ENCODE peak calls at places on chromosomes 4 and X, in six cellular contexts. F is testis, N is AG04450, H is neural progenitor cell, Q is tibial artery, X is HCT116. A is an unnamed sample.

GRCh38 chr4:154076921-154077320 is 288.0 kb upstream of the SFRP2 start:
- DNase-seq in X (no peak), F (no peak), Q (no peak), H (no peak), N (no peak), A (no peak)

GRCh38 chrX:139931646-139932076 is 1.2 kb downstream of the ATP11C start:
- DNase-seq in Q (no peak), H (no peak), X (no peak), F (no peak), N (no peak), A (no peak)

GRCh38 chr4:88953400-88953799 is 103.6 kb downstream of the FAM13A start:
- DNase-seq in X (no peak), H (no peak), N (no peak), F (no peak), Q (no peak), A (no peak)

GRCh38 chrX:126485371-126485770 is 67.2 kb downstream of the DCAF12L1 start:
- DNase-seq in N (no peak), F (no peak), X (no peak), H (no peak), Q (no peak), A (no peak)

GRCh38 chrX:100417671-100418070 is 7.6 kb upstream of the PCDH19 start:
- DNase-seq in H (no peak), N (no peak), F (no peak), X (no peak), Q (no peak), A (no peak)

GRCh38 chr4:186684889-186685309 is 38.8 kb downstream of the FAT1 start:
- DNase-seq in Q (no peak), X (no peak), F (no peak), H (peak), N (no peak), A (no peak)

GRCh38 chrX:152960115-152960514 is 33.8 kb downstream of the PNMA5 start:
- DNase-seq in Q (no peak), F (no peak), X (no peak), H (no peak), N (no peak), A (no peak)

GRCh38 chrX:40544343-40545250 is 36.2 kb upstream of the ATP6AP2 start:
- DNase-seq in N (no peak), Q (no peak), H (no peak), X (no peak), F (no peak), A (peak)

GRCh38 chr4:151114338-151114737 is 14.9 kb downstream of the RPS3A start:
- DNase-seq in N (no peak), Q (no peak), X (no peak), H (no peak), F (no peak), A (no peak)

GRCh38 chr4:139795915-139796314 is 130.3 kb downstream of the MGST2 start:
- DNase-seq in Q (no peak), F (no peak), H (no peak), X (no peak), N (no peak), A (no peak)

GRCh38 chr4:81523672-81524436 is 52.1 kb upstream of the RASGEF1B start:
- DNase-seq in Q (no peak), N (no peak), F (no peak), X (no peak), H (peak), A (no peak)

DNA sequence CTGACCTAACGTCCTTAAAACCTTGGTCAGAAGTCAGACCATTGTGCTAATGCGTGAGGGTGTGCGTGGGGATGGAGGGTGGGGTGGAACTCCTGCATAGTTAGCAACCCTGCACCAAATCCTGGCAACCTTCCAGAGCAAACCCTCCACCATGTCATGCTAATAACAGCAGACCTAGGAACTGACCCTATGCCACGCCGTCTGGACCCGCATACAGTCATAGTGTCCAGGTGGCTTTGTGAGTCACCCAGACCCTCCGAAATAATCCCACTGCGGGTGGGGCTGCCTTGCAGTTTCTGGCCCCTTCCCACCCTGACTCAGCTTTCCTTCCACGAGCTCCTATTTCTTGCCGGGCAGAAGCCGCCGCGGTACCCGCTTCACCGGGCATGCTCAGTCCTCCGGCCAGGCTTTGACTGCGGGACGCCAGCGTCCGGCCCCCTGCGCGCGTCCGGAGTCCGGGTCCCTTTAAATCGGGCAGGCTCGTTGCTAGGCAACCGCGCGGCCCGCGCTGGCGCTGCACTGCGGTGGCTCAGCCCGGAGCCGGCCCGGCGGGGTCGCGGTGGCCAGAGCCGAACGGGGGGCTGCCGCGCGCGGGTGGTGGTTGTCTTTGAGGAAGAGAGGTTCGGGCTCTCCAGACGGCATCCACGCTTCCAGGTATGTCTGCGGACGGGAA is at the start of gene CCDC160:
- DNase-seq in H (peak), F (peak), N (no peak), X (peak), Q (no peak), A (peak)
- H3K4me3 ChIP-seq in H (peak), F (peak), N (peak), X (peak), Q (peak), A (no peak)

DNA sequence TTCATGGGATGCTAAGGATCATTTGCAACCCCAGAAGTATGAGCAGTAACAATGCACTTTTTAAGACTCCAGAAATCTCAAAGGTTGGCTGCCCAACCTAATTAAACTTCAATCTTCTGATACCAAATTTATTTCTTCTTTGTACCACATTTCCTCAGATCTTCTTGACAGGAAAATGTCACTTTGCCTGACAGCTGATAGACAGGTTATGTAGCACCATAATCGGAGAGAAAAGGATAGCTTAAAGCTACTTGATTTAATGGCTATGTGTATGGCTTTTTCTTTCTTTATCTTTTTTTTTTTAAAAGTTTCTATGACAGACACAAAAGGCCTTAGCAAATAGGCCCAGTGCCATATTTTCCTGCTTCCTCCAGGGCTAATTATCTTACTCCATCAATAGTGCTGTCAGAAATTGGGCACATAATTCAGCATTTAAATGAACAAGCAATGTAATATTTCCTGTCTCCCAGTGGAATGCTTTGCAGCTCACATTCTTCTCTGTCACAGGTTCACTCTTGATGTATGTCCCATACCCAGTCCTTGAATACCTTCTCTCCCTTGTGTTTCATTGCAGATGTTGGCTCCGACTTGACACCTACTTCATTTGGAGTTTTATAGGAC is 795.7 kb downstream of the ADGRL3 start:
- DNase-seq in N (no peak), H (no peak), X (no peak), F (no peak), Q (no peak), A (no peak)
- H3K27ac ChIP-seq in N (no peak), H (no peak), X (no peak), F (no peak), Q (no peak), A (no peak)

GRCh38 chrX:150575415-150575814 is 7.0 kb downstream of the MTM1 start:
- DNase-seq in F (no peak), N (no peak), X (peak), H (no peak), Q (no peak), A (no peak)
- H3K4me3 ChIP-seq in F (no peak), N (no peak), X (peak), H (no peak), Q (no peak), A (no peak)

GRCh38 chr4:5992171-5993062 is 25.8 kb downstream of the C4orf50 start:
- DNase-seq in X (no peak), Q (peak), F (no peak), N (no peak), H (no peak), A (peak)

GRCh38 chr4:5993063-5993745 is 25.0 kb downstream of the C4orf50 start:
- DNase-seq in N (no peak), H (no peak), X (no peak), F (no peak), Q (peak), A (peak)

GRCh38 chr4:5995901-5996623 is 22.2 kb downstream of the C4orf50 start:
- DNase-seq in H (no peak), X (no peak), Q (peak), F (no peak), N (no peak), A (peak)

GRCh38 chr4:5996641-5997040 is 21.6 kb downstream of the C4orf50 start:
- DNase-seq in N (no peak), Q (no peak), H (no peak), F (no peak), X (no peak), A (peak)

GRCh38 chr4:5993876-5994811 is 24.1 kb downstream of the C4orf50 start:
- DNase-seq in N (no peak), X (no peak), Q (peak), H (no peak), F (no peak), A (peak)
- H3K27ac ChIP-seq in N (no peak), X (no peak), Q (no peak), H (no peak), F (no peak), A (no peak)

GRCh38 chrX:136933617-136934145 is 53.2 kb upstream of the RBMX start:
- DNase-seq in N (no peak), F (no peak), H (peak), Q (no peak), X (no peak), A (peak)
- H3K4me3 ChIP-seq in N (no peak), F (no peak), H (no peak), Q (peak), X (no peak), A (peak)

GRCh38 chrX:45847966-45848365 is 647.3 kb upstream of the DIPK2B start:
- DNase-seq in N (no peak), F (no peak), X (no peak), Q (no peak), H (no peak), A (no peak)

GRCh38 chrX:45851434-45851991 is 650.8 kb upstream of the DIPK2B start:
- DNase-seq in H (peak), N (no peak), X (peak), Q (no peak), F (peak), A (peak)

GRCh38 chrX:45849261-45849660 is 648.6 kb upstream of the DIPK2B start:
- DNase-seq in Q (no peak), X (peak), H (peak), N (peak), F (no peak), A (no peak)

GRCh38 chrX:45850775-45851433 is 650.2 kb upstream of the DIPK2B start:
- DNase-seq in H (peak), N (no peak), Q (no peak), X (no peak), F (peak), A (peak)

GRCh38 chrX:45850197-45850774 is 649.6 kb upstream of the DIPK2B start:
- DNase-seq in H (peak), X (no peak), N (no peak), Q (no peak), F (no peak), A (no peak)
- H3K27ac ChIP-seq in H (no peak), X (peak), N (peak), Q (no peak), F (no peak), A (no peak)

DNA sequence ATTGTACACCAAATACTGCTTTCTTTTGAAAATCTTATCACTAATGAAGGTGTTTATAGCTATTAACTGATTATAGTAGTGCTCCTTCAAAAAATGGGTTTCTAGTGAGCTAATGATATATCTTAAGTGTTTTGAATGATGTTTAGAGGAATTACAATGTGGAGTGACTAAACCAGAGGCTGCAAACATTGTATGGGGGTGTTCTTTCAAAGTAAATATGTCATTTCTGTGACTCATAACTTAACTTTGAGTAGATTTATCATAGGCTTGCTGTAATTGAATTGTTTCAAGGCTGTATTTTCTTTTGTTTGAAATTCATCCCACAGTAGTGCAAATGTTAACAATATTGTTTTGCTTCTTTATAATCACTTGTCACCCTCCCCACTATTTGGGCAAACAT is 141.6 kb downstream of the IL1RAPL2 start:
- DNase-seq in F (no peak), X (no peak), H (no peak), Q (no peak), N (no peak), A (no peak)
- H3K4me3 ChIP-seq in F (no peak), X (no peak), H (no peak), Q (no peak), N (no peak), A (no peak)

GRCh38 chr4:38387819-38388218 is 276.2 kb upstream of the KLF3 start:
- DNase-seq in X (no peak), N (no peak), Q (no peak), H (no peak), F (no peak), A (no peak)

GRCh38 chr4:38385286-38386010 is 278.6 kb upstream of the KLF3 start:
- DNase-seq in X (no peak), H (peak), N (no peak), Q (no peak), F (no peak), A (no peak)

GRCh38 chr4:38386011-38386551 is 277.9 kb upstream of the KLF3 start:
- DNase-seq in Q (no peak), N (no peak), X (no peak), F (no peak), H (no peak), A (no peak)

GRCh38 chr4:38386654-38387188 is 277.3 kb upstream of the KLF3 start:
- DNase-seq in F (no peak), Q (no peak), X (no peak), N (no peak), H (no peak), A (no peak)

GRCh38 chr4:38387348-38387747 is 276.7 kb upstream of the KLF3 start:
- DNase-seq in N (no peak), X (no peak), H (no peak), Q (peak), F (peak), A (no peak)
- H3K27ac ChIP-seq in N (no peak), X (no peak), H (no peak), Q (peak), F (peak), A (no peak)

A was measured in WERI-Rb-1.